ENCODE peak calls at places on chromosomes 1 and 21, in ten cellular contexts. F is activated T-cell treated with anti-CD3 and anti-CD28 coated beads, Interleukin-2, amount 50 U/mL, for 4 hours; Q is stimulated activated CD4-positive, alpha-beta T cell treated with anti-CD3 and anti-CD28 coated beads, Interleukin-2, amount 100 ng/mL, for 24 hours; E is adrenal gland; C is H7; T is stimulated activated naive CD8-positive, alpha-beta T cell treated with anti-CD3 and anti-CD28 coated beads, Interleukin-15, amount 100 ng/mL, for 72 hours; P is heart right ventricle; O is GM20000; U is A549; V is GM13977. A is an unnamed sample.

GRCh38 chr21:16945580-16945979 is 567.3 kb upstream of the CXADR start:
- DNase-seq in Q (no peak), F (no peak), C (no peak), V (no peak), U (no peak), T (no peak), P (no peak), O (no peak), E (no peak), A (no peak)

GRCh38 chr1:229694053-229694693 is 68.1 kb downstream of the URB2 start:
- DNase-seq in T (no peak), V (no peak), E (peak; percentile 54), C (peak; percentile 34), Q (no peak), F (no peak), O (no peak), P (peak; percentile 78), U (peak; percentile 7), A (no peak)

GRCh38 chr1:225928186-225929175 is 4.4 kb upstream of the PYCR2 start:
- DNase-seq in P (no peak), F (no peak), C (no peak), O (no peak), T (peak; percentile 21), E (no peak), V (no peak), U (no peak), Q (no peak), A (no peak)

GRCh38 chr1:223700388-223700918 is 11.9 kb upstream of the CAPN2 start:
- DNase-seq in V (no peak), E (peak; percentile 10), C (no peak), Q (no peak), T (no peak), O (no peak), P (no peak), U (peak; percentile 88), F (no peak), A (no peak)

GRCh38 chr1:51567653-51568052 is 48.6 kb upstream of the EPS15 start:
- DNase-seq in C (no peak), U (no peak), Q (no peak), O (no peak), P (no peak), F (no peak), E (no peak), T (no peak), V (no peak), A (no peak)

GRCh38 chr21:26170471-26171309 is at the start of gene APP:
- DNase-seq in Q (peak; percentile 90), V (peak; percentile 96), T (peak; percentile 95), O (peak; percentile 98), P (peak; percentile 89), E (peak; percentile 83), U (peak; percentile 57), C (peak; percentile 97), F (peak; percentile 88), A (peak; percentile 89)

GRCh38 chr1:6596351-6596750 is 6.3 kb downstream of the KLHL21 start:
- DNase-seq in Q (no peak), P (no peak), E (no peak), T (no peak), F (no peak), U (no peak), C (no peak), V (no peak), O (no peak), A (no peak)

GRCh38 chr1:199723557-199723956 is 304.0 kb upstream of the NR5A2 start:
- DNase-seq in E (no peak), P (no peak), V (no peak), Q (no peak), C (no peak), F (no peak), T (no peak), O (no peak), U (no peak), A (no peak)

GRCh38 chr21:32046191-32046590 is 173.4 kb downstream of the HUNK start:
- DNase-seq in E (no peak), T (no peak), Q (no peak), F (no peak), P (no peak), U (no peak), O (no peak), C (no peak), V (no peak), A (no peak)

GRCh38 chr1:185567438-185567837 is 166.8 kb upstream of the HMCN1 start:
- DNase-seq in U (no peak), Q (no peak), P (no peak), E (no peak), F (no peak), T (no peak), C (no peak), V (no peak), O (no peak), A (no peak)